ENCODE peak calls at places on chromosome 15, in nine cellular contexts. G is HCT116, X is SK-N-SH, K is hepatocyte, L is GM23338, I is OCI-LY7, M is neural progenitor cell, E is GM23248, J is MM.1S. T is an unnamed sample.

GRCh38 chr15:36885709-36886108 is 214.6 kb downstream of the MEIS2 start:
- DNase-seq in E (no peak), J (no peak), I (no peak), L (no peak), M (no peak), K (no peak), G (no peak), X (no peak), T (no peak)

GRCh38 chr15:59274126-59274970 is 67.7 kb downstream of the LDHAL6B start:
- DNase-seq in X (no peak), M (no peak), E (peak; percentile 71), J (no peak), I (no peak), K (no peak), G (no peak), L (no peak), T (peak; percentile 64)

GRCh38 chr15:76330281-76330680 is 6.3 kb upstream of the ISL2 start:
- DNase-seq in M (peak; percentile 76), J (no peak), G (no peak), K (no peak), I (no peak), E (peak; percentile 75), L (peak; percentile 82), X (peak; percentile 71), T (peak; percentile 79)

GRCh38 chr15:36748743-36749142 is 169.3 kb downstream of the CDIN1 start:
- DNase-seq in E (no peak), G (no peak), X (no peak), J (no peak), M (no peak), I (no peak), K (no peak), L (no peak), T (no peak)

GRCh38 chr15:75032391-75032790 is 9.0 kb downstream of the PPCDC start:
- DNase-seq in J (no peak), G (no peak), L (no peak), I (no peak), E (no peak), K (no peak), M (no peak), X (no peak), T (no peak)

GRCh38 chr15:70698412-70698811 is 64.9 kb downstream of the UACA start:
- DNase-seq in K (no peak), E (no peak), J (no peak), L (no peak), X (no peak), I (no peak), G (no peak), M (no peak), T (no peak)

GRCh38 chr15:57340673-57341259 is 35.5 kb upstream of the CGNL1 start:
- DNase-seq in L (peak; percentile 80), E (peak; percentile 66), M (peak; percentile 70), X (peak; percentile 72), K (peak; percentile 80), J (peak; percentile 50), I (peak; percentile 56), G (peak; percentile 56), T (peak; percentile 66)

GRCh38 chr15:73686781-73687256 is 2.6 kb downstream of the CD276 start:
- DNase-seq in X (no peak), K (peak; percentile 65), L (no peak), E (peak; percentile 98), G (no peak), M (no peak), I (no peak), J (no peak), T (peak; percentile 49)

GRCh38 chr15:78642341-78642740 is 1.3 kb upstream of the CHRNB4 start:
- DNase-seq in M (no peak), L (no peak), X (peak; percentile 63), G (no peak), K (no peak), J (no peak), E (no peak), I (no peak), T (no peak)

GRCh38 chr15:39273805-39274411 is 307.0 kb upstream of the THBS1 start:
- DNase-seq in X (no peak), G (no peak), K (peak; percentile 64), M (no peak), L (no peak), J (no peak), I (no peak), E (no peak), T (peak; percentile 100)

GRCh38 chr15:88382482-88382983 is 84.7 kb downstream of the MRPL46 start:
- DNase-seq in E (peak; percentile 60), X (peak; percentile 27), I (no peak), J (no peak), G (no peak), K (peak; percentile 40), M (no peak), L (no peak), T (peak; percentile 9)

GRCh38 chr15:78242128-78242527 is 7.8 kb upstream of the ACSBG1 start:
- DNase-seq in J (no peak), G (no peak), L (peak; percentile 79), K (peak; percentile 68), I (peak; percentile 13), X (peak; percentile 72), E (peak; percentile 35), M (peak; percentile 51), T (peak; percentile 20)

GRCh38 chr15:68389936-68390790 is 41.8 kb downstream of the ITGA11 start:
- DNase-seq in G (no peak), L (no peak), I (no peak), E (peak; percentile 35), X (no peak), K (no peak), J (no peak), M (no peak), T (peak; percentile 31)

GRCh38 chr15:58423858-58424608 is 7.8 kb upstream of the LIPC start:
- DNase-seq in I (no peak), L (no peak), J (no peak), M (no peak), E (peak; percentile 84), G (no peak), K (no peak), X (no peak), T (no peak)

GRCh38 chr15:68114356-68114755 is 60.2 kb downstream of the PIAS1 start:
- DNase-seq in G (no peak), E (peak; percentile 68), L (no peak), X (no peak), K (no peak), J (peak; percentile 76), M (no peak), I (no peak), T (no peak)

GRCh38 chr15:40456738-40457137 is 14.0 kb upstream of the CHST14 start:
- DNase-seq in X (no peak), K (no peak), G (no peak), J (no peak), L (no peak), E (no peak), I (no peak), M (no peak), T (no peak)

GRCh38 chr15:40452296-40453090 is 11.7 kb downstream of the BAHD1 start:
- DNase-seq in J (no peak), G (no peak), I (peak; percentile 39), L (no peak), M (no peak), X (no peak), K (no peak), E (no peak), T (no peak)

GRCh38 chr15:40456299-40456712 is 14.5 kb upstream of the CHST14 start:
- DNase-seq in X (no peak), M (no peak), J (no peak), K (no peak), L (no peak), E (no peak), G (no peak), I (no peak), T (no peak)

GRCh38 chr15:40451497-40452158 is 10.9 kb downstream of the BAHD1 start:
- DNase-seq in M (peak; percentile 43), X (no peak), I (no peak), L (no peak), K (no peak), J (no peak), E (no peak), G (no peak), T (no peak)

DNA sequence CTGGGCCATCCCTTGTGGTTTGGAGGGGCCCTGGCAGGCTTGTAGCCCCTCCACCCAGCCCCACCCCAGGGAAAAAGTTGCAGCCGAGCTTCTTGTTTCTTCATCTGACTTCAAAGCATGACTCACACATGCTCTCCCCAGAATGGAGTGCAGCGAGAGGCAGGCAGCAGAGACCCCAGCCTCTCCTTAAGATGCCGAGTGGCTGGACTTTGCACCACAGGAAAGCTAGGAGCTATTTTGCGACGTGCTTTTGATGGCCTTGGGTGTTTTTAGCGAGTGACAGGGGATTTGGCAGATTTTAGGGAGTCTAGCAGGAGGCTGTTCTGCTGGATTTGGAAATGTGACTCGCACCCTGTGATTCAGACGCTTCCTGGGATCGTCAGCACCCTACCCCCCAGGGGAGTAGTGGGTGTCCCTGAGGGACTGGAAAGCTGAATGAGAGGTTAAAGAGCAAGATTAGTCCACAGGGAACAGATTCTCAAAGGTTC is 14.2 kb downstream of the BAHD1 start:
- DNase-seq in J (no peak), I (no peak), L (no peak), E (peak; percentile 69), M (no peak), K (peak; percentile 52), G (no peak), X (no peak), T (peak; percentile 67)
- TF ChIP-seq EZH2phosphoT487 in J (no peak), I (no peak), L (no peak), E (no peak), M (no peak), K (no peak), G (no peak), X (no peak), T (no peak)

DNA sequence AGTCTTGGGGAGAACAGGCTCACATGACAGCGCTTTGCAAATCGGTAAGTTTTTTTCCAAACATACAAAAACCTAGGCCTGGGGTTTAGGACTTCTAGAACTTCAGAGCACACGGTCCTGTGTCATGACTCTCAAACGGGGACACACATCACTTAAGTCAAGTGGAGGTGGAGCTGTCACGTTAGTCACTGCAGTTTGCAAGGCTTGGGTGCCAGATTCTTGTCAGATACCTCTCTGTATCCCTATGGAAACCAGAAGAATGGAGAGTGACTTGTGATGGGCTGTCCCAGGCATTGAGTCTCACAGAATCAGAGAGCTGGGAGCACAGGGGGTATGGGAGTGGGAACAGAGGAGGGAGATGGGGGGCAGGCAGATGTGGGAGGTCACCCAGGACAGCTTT is 64.8 kb downstream of the DUT start:
- DNase-seq in J (no peak), K (no peak), E (no peak), I (no peak), X (no peak), M (no peak), L (no peak), G (no peak), T (no peak)
- TF ChIP-seq EZH2phosphoT487 in J (no peak), K (no peak), E (no peak), I (no peak), X (no peak), M (no peak), L (no peak), G (no peak), T (no peak)

GRCh38 chr15:54812383-54812782 is 384.4 kb downstream of the RSL24D1 start:
- DNase-seq in X (no peak), L (no peak), E (no peak), G (no peak), I (no peak), M (no peak), J (no peak), K (no peak), T (no peak)
- TF ChIP-seq EZH2phosphoT487 in X (no peak), L (no peak), E (no peak), G (no peak), I (no peak), M (no peak), J (no peak), K (no peak), T (no peak)

DNA sequence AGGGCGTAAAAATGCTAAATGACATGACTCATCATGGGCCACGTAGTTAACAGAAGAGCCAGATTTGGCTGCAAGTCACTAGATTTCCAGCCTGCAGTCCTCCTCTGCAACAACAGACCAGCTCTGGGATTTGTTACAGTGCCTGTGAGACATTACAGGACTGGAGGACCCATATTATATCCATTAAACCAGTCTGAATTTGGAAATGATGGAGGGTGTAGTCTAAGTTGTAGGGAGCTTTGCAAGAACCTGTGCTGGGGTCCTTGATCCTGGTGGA is 10.8 kb downstream of the ZNF774 start:
- DNase-seq in L (no peak), J (no peak), E (peak; percentile 97), K (peak; percentile 48), I (no peak), G (no peak), X (no peak), M (no peak), T (peak; percentile 61)
- TF ChIP-seq EZH2phosphoT487 in L (no peak), J (no peak), E (no peak), K (no peak), I (no peak), G (no peak), X (no peak), M (no peak), T (no peak)